ENCODE peak calls at places on chromosomes 12 and 14, in six cellular contexts. Y is RWPE1, N is mucosa of descending colon, R is AG09319, B is brain microvascular endothelial cell, Q is H1. M is an unnamed sample.

GRCh38 chr12:96257550-96258392 is 63.6 kb downstream of the ELK3 start:
- DNase-seq in Y (no peak), N (no peak), R (no peak), B (no peak), Q (no peak), M (no peak)

GRCh38 chr14:61560323-61560722 is 135.0 kb upstream of the HIF1A start:
- DNase-seq in Y (no peak), N (no peak), R (no peak), B (no peak), Q (no peak), M (no peak)

GRCh38 chr14:92563359-92563758 is 49.8 kb downstream of the RIN3 start:
- DNase-seq in Y (peak; percentile 20), N (no peak), R (no peak), B (peak; percentile 39), Q (no peak), M (no peak)

GRCh38 chr14:93089501-93090269 is 26.0 kb downstream of the ITPK1 start:
- DNase-seq in Y (no peak), N (no peak), R (no peak), B (no peak), Q (no peak), M (no peak)

GRCh38 chr12:76284816-76285750 is 63.1 kb downstream of the BBS10 start:
- DNase-seq in Y (no peak), N (no peak), R (peak; percentile 27), B (peak; percentile 20), Q (no peak), M (no peak)

GRCh38 chr14:82055511-82055910 is 521.9 kb upstream of the SEL1L start:
- DNase-seq in Y (no peak), N (no peak), R (no peak), B (no peak), Q (no peak), M (no peak)

GRCh38 chr12:90515199-90516175 is 439.5 kb downstream of the CCER1 start:
- DNase-seq in Y (no peak), N (no peak), R (no peak), B (peak; percentile 0), Q (no peak), M (no peak)

GRCh38 chr12:70692681-70693288 is 55.6 kb upstream of the PTPRB start:
- DNase-seq in Y (peak; percentile 36), N (no peak), R (no peak), B (peak; percentile 49), Q (no peak), M (no peak)

GRCh38 chr12:125124320-125124966 is 59.2 kb downstream of the AACS start:
- DNase-seq in Y (peak; percentile 39), N (no peak), R (no peak), B (no peak), Q (no peak), M (peak; percentile 49)

GRCh38 chr12:5379737-5380496 is 52.0 kb upstream of the NTF3 start:
- DNase-seq in Y (peak; percentile 51), N (no peak), R (no peak), B (no peak), Q (no peak), M (no peak)

GRCh38 chr12:19165446-19165845 is 35.9 kb downstream of the PLEKHA5 start:
- DNase-seq in Y (peak; percentile 3), N (no peak), R (no peak), B (no peak), Q (no peak), M (no peak)

GRCh38 chr14:104686624-104687517 is 2.5 kb upstream of the INF2 start:
- DNase-seq in Y (no peak), N (peak; percentile 73), R (no peak), B (no peak), Q (no peak), M (peak; percentile 61)

GRCh38 chr14:63855272-63855671 is 2.5 kb downstream of the SYNE2 start:
- DNase-seq in Y (no peak), N (no peak), R (no peak), B (no peak), Q (no peak), M (no peak)

GRCh38 chr12:38664661-38665269 is 240.6 kb downstream of the CPNE8 start:
- DNase-seq in Y (peak; percentile 5), N (no peak), R (no peak), B (no peak), Q (no peak), M (peak; percentile 14)

GRCh38 chr14:61437383-61437782 is 116.0 kb downstream of the PRKCH start:
- DNase-seq in Y (no peak), N (no peak), R (no peak), B (no peak), Q (no peak), M (no peak)

GRCh38 chr12:132329036-132329738 is at the start of gene GALNT9:
- DNase-seq in Y (no peak), N (no peak), R (no peak), B (no peak), Q (no peak), M (no peak)

GRCh38 chr14:104710071-104710735 is 13.8 kb upstream of the ADSS1 start:
- DNase-seq in Y (no peak), N (no peak), R (no peak), B (no peak), Q (no peak), M (no peak)

GRCh38 chr12:123151679-123152454 is 977 bp upstream of the PITPNM2 start:
- DNase-seq in Y (no peak), N (peak; percentile 37), R (no peak), B (no peak), Q (no peak), M (no peak)

GRCh38 chr12:50620050-50620974 is 115.5 kb downstream of the DIP2B start:
- DNase-seq in Y (peak; percentile 83), N (no peak), R (peak; percentile 49), B (peak; percentile 94), Q (peak; percentile 29), M (no peak)

GRCh38 chr14:52006361-52006760 is 17.0 kb downstream of the RTRAF start:
- DNase-seq in Y (no peak), N (no peak), R (no peak), B (no peak), Q (no peak), M (no peak)

GRCh38 chr12:64142784-64143183 is 79.3 kb downstream of the KICS2 start:
- DNase-seq in Y (no peak), N (no peak), R (no peak), B (no peak), Q (no peak), M (no peak)

GRCh38 chr12:78963439-78964222 is 99.1 kb downstream of the SYT1 start:
- DNase-seq in Y (peak; percentile 33), N (no peak), R (no peak), B (peak; percentile 53), Q (no peak), M (no peak)

GRCh38 chr12:84113666-84114065 is 798.9 kb downstream of the SLC6A15 start:
- DNase-seq in Y (no peak), N (no peak), R (no peak), B (no peak), Q (no peak), M (no peak)

GRCh38 chr12:66941150-66941549 is 262.3 kb upstream of the GRIP1 start:
- DNase-seq in Y (no peak), N (no peak), R (no peak), B (no peak), Q (no peak), M (no peak)

GRCh38 chr12:7303230-7303629 is 642 bp upstream of the ACSM4 start:
- DNase-seq in Y (no peak), N (no peak), R (no peak), B (no peak), Q (no peak), M (no peak)

GRCh38 chr12:113609692-113610469 is 138.2 kb upstream of the LHX5 start:
- DNase-seq in Y (no peak), N (no peak), R (no peak), B (no peak), Q (peak; percentile 86), M (no peak)

GRCh38 chr12:52343550-52343949 is 22.4 kb upstream of the KRT83 start:
- DNase-seq in Y (no peak), N (no peak), R (no peak), B (no peak), Q (no peak), M (no peak)

GRCh38 chr12:84807249-84807648 is 105.3 kb downstream of the SLC6A15 start:
- DNase-seq in Y (peak; percentile 25), N (no peak), R (no peak), B (peak; percentile 65), Q (no peak), M (no peak)

GRCh38 chr12:121388421-121388981 is 11.4 kb upstream of the RNF34 start:
- DNase-seq in Y (peak; percentile 61), N (no peak), R (no peak), B (peak; percentile 60), Q (no peak), M (no peak)

GRCh38 chr14:64089920-64090319 is 204.3 kb downstream of the ESR2 start:
- DNase-seq in Y (no peak), N (no peak), R (no peak), B (peak; percentile 14), Q (peak; percentile 7), M (no peak)

GRCh38 chr12:95738024-95738611 is 52.4 kb downstream of the NTN4 start:
- DNase-seq in Y (no peak), N (no peak), R (no peak), B (no peak), Q (no peak), M (peak; percentile 34)

GRCh38 chr14:66657780-66658179 is 149.8 kb downstream of the GPHN start:
- DNase-seq in Y (no peak), N (no peak), R (no peak), B (no peak), Q (no peak), M (no peak)

GRCh38 chr14:66662374-66662773 is 154.4 kb downstream of the GPHN start:
- DNase-seq in Y (no peak), N (no peak), R (no peak), B (peak; percentile 28), Q (no peak), M (no peak)
- TF ChIP-seq CTCF in Y (no peak), N (no peak), R (peak; percentile 30), B (peak; percentile 80), Q (peak; percentile 31), M (no peak)

DNA sequence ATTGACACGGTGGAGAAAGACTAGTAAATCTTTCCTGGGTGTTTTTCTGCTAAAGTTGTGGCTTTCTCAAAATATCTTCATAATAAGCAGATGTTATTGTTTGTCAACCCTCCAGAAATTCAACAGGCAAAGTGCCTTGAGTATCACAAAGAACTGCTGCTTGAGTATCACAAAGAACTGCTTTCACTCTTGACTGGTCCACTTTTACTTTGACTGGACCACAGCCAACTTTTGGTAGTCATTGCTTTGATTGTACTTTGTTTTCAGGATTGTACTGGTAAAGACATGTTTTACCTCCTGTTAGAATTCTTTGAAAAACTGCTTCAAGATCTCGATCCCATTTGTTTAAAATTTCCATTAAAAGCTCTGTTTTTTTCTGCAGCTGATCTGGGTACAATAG is 62.6 kb downstream of the PDZRN4 start:
- DNase-seq in Y (no peak), N (no peak), R (no peak), B (peak; percentile 3), Q (no peak), M (no peak)
- TF ChIP-seq CTCF in Y (no peak), N (no peak), R (no peak), B (no peak), Q (no peak), M (no peak)

GRCh38 chr12:93996321-93996720 is 152.1 kb upstream of the PLXNC1 start:
- DNase-seq in Y (no peak), N (no peak), R (no peak), B (no peak), Q (no peak), M (no peak)

GRCh38 chr12:94001691-94002090 is 146.7 kb upstream of the PLXNC1 start:
- DNase-seq in Y (no peak), N (no peak), R (no peak), B (no peak), Q (no peak), M (no peak)
- TF ChIP-seq CTCF in Y (no peak), N (no peak), R (no peak), B (no peak), Q (no peak), M (no peak)

GRCh38 chr12:25985296-25985992 is 27.0 kb downstream of the RASSF8 start:
- DNase-seq in Y (no peak), N (no peak), R (no peak), B (no peak), Q (no peak), M (no peak)
- TF ChIP-seq CTCF in Y (no peak), N (no peak), R (no peak), B (no peak), Q (no peak), M (no peak)